ENCODE peak calls at places on chromosomes 3 and 15, in ten cellular contexts. V is B cell, E is fibroblast of lung, W is gastrocnemius medialis, F is upper lobe of left lung, Q is bronchial epithelial cell, R is body of pancreas, S is WTC11, K is GM13976, H is RWPE1. J is an unnamed sample.

GRCh38 chr3:16136042-16136441 is 38.4 kb upstream of the GALNT15 start:
- DNase-seq in F (no peak), R (no peak), K (no peak), W (no peak), V (no peak), H (no peak), E (peak), Q (no peak), S (no peak), J (no peak)

GRCh38 chr3:158465074-158465473 is 105.9 kb upstream of the MLF1 start:
- DNase-seq in F (no peak), S (no peak), W (no peak), R (no peak), Q (no peak), H (no peak), E (no peak), K (no peak), V (no peak), J (no peak)

GRCh38 chr3:175336406-175337133 is 477.4 kb downstream of the NAALADL2 start:
- DNase-seq in W (no peak), H (no peak), R (no peak), E (no peak), Q (peak), S (no peak), V (no peak), F (no peak), K (no peak), J (no peak)

GRCh38 chr3:197381371-197381770 is 83.0 kb upstream of the DLG1 start:
- DNase-seq in S (no peak), E (no peak), H (no peak), R (no peak), W (no peak), K (no peak), Q (no peak), V (no peak), F (no peak), J (no peak)

GRCh38 chr3:197487911-197488391 is 67.8 kb downstream of the BDH1 start:
- DNase-seq in S (no peak), F (no peak), Q (peak), W (peak), E (peak), H (peak), K (no peak), R (no peak), V (no peak), J (no peak)

GRCh38 chr3:42711491-42712343 is 9.1 kb upstream of the HHATL start:
- DNase-seq in V (no peak), K (no peak), S (peak), H (no peak), Q (no peak), E (no peak), R (no peak), W (no peak), F (peak), J (peak)

GRCh38 chr15:100043069-100043641 is 298.6 kb downstream of the ADAMTS17 start:
- DNase-seq in F (no peak), W (peak), E (peak), H (peak), Q (peak), S (no peak), K (no peak), R (peak), V (no peak), J (no peak)

GRCh38 chr15:23566070-23567050 is 886 bp downstream of the MKRN3 start:
- DNase-seq in W (no peak), S (no peak), Q (no peak), H (no peak), K (no peak), V (peak), F (no peak), R (no peak), E (peak), J (no peak)

GRCh38 chr3:117170112-117170511 is 460.5 kb downstream of the TUSC7 start:
- DNase-seq in S (no peak), Q (no peak), E (no peak), W (no peak), V (no peak), K (no peak), F (no peak), R (no peak), H (no peak), J (no peak)

GRCh38 chr15:43776718-43777292 is at the start of gene ELL3:
- DNase-seq in V (peak), Q (peak), R (peak), S (peak), F (peak), H (peak), E (peak), K (peak), W (peak), J (peak)

GRCh38 chr3:148379763-148380162 is 317.9 kb upstream of the AGTR1 start:
- DNase-seq in F (no peak), S (no peak), Q (peak), H (peak), R (no peak), W (no peak), V (no peak), K (peak), E (peak), J (no peak)

GRCh38 chr3:11494131-11494916 is 149.4 kb downstream of the VGLL4 start:
- DNase-seq in F (no peak), H (no peak), S (no peak), Q (no peak), R (no peak), V (no peak), E (no peak), K (no peak), W (no peak), J (no peak)

DNA sequence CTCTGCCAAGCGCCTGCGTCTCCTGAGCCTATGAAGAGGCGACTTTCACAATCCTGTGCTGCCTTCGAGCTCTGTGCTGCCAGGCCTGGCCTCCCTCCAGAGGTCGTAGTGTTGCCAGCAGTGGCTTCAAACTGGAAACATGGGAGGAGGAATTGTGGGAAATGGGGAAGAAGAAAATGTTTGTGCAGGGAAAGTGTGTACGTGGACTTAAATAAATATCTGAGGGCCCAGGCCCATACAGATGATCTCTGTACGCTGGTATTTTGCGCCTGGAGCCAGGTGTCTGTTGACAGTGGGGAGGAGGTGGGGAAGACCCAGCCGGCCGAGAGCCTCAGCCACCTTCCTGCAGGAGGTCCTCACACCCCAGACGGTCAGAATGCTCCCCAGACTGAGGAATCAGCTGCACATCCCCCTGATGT is 44.6 kb downstream of the ZBTB38 start:
- DNase-seq in F (peak), R (peak), W (peak), S (no peak), V (no peak), K (no peak), H (no peak), Q (peak), E (peak), J (no peak)
- TF ChIP-seq CTCF in F (no peak), R (peak), W (no peak), S (no peak), V (no peak), K (no peak), H (no peak), Q (peak), E (no peak), J (no peak)

GRCh38 chr3:80676869-80677268 is 909.1 kb upstream of the ROBO1 start:
- DNase-seq in Q (no peak), W (no peak), S (no peak), E (peak), H (no peak), F (no peak), R (no peak), V (no peak), K (no peak), J (no peak)
- TF ChIP-seq CTCF in Q (no peak), W (no peak), S (no peak), E (peak), H (no peak), F (no peak), R (no peak), V (no peak), K (no peak), J (no peak)

DNA sequence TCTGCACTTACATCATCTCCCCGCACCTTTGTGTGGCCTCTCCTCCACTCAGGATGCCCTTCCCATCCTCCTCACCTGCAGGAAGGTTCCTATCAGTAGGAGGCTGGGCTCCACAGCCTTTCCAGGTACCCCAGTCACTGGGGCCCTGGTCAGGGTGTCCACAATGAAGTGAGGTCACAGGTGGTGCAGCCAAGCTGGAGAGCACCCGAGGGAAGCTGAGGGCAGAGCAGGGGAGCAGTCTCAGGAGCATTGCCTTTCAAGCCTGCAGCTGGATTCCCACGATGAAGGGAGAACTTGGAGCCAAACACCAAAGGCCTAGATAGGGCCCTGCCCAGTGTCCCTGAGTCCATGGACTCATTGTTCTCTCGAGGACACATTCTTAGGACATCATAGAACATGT is 23.6 kb downstream of the MGLL start:
- DNase-seq in K (no peak), R (no peak), V (no peak), S (no peak), E (no peak), F (peak), W (no peak), Q (no peak), H (no peak), J (peak)
- TF ChIP-seq CTCF in K (no peak), R (no peak), V (no peak), S (no peak), E (no peak), F (no peak), W (no peak), Q (no peak), H (no peak), J (no peak)

GRCh38 chr3:120420855-120421570 is 29.8 kb downstream of the FSTL1 start:
- DNase-seq in V (no peak), Q (peak), W (no peak), S (no peak), H (no peak), E (peak), K (no peak), R (no peak), F (no peak), J (no peak)
- TF ChIP-seq CTCF in V (no peak), Q (peak), W (no peak), S (no peak), H (no peak), E (peak), K (no peak), R (peak), F (no peak), J (no peak)

DNA sequence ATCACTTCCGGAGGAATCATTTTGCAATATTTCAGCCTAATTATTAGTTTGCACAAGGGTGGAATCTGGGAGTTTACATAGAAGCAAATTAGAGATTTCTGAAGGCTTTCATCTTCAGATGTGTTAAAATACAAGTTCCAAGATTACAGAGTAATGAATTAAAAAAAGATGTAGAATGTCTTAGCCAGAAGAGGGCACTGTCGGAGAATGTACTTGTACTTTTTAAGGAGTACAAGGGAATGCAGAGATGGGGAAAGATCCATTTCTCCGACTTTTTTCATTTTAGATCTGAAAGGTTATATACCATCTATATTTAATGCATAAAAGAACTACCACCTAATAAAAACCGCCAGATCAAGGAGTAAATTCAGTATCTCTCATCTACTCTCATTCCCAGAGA is 43.1 kb upstream of the WDR5B start:
- DNase-seq in E (peak), F (no peak), Q (peak), S (no peak), H (peak), R (no peak), K (no peak), V (peak), W (no peak), J (no peak)
- TF ChIP-seq CTCF in E (peak), F (no peak), Q (peak), S (no peak), H (peak), R (peak), K (peak), V (peak), W (no peak), J (peak)

GRCh38 chr3:196163687-196164493 is 47.3 kb downstream of the ZDHHC19 start:
- DNase-seq in V (no peak), R (no peak), K (no peak), S (no peak), W (no peak), F (peak), H (no peak), Q (no peak), E (no peak), J (no peak)

GRCh38 chr3:196164576-196164975 is 46.6 kb downstream of the ZDHHC19 start:
- DNase-seq in S (no peak), R (no peak), K (no peak), V (no peak), H (no peak), F (no peak), Q (no peak), E (no peak), W (no peak), J (no peak)

GRCh38 chr3:196166741-196167140 is 44.5 kb downstream of the ZDHHC19 start:
- DNase-seq in F (no peak), Q (no peak), R (no peak), K (no peak), V (no peak), H (no peak), S (no peak), W (no peak), E (no peak), J (no peak)

GRCh38 chr3:196163212-196163611 is 48.0 kb downstream of the ZDHHC19 start:
- DNase-seq in W (no peak), E (no peak), S (no peak), R (no peak), H (no peak), F (no peak), V (no peak), K (no peak), Q (no peak), J (no peak)

GRCh38 chr3:196165850-196166249 is 45.4 kb downstream of the ZDHHC19 start:
- DNase-seq in K (no peak), V (no peak), W (no peak), Q (no peak), R (no peak), H (no peak), S (no peak), E (no peak), F (no peak), J (no peak)
- TF ChIP-seq CTCF in K (no peak), V (no peak), W (no peak), Q (no peak), R (no peak), H (no peak), S (no peak), E (no peak), F (no peak), J (no peak)

DNA sequence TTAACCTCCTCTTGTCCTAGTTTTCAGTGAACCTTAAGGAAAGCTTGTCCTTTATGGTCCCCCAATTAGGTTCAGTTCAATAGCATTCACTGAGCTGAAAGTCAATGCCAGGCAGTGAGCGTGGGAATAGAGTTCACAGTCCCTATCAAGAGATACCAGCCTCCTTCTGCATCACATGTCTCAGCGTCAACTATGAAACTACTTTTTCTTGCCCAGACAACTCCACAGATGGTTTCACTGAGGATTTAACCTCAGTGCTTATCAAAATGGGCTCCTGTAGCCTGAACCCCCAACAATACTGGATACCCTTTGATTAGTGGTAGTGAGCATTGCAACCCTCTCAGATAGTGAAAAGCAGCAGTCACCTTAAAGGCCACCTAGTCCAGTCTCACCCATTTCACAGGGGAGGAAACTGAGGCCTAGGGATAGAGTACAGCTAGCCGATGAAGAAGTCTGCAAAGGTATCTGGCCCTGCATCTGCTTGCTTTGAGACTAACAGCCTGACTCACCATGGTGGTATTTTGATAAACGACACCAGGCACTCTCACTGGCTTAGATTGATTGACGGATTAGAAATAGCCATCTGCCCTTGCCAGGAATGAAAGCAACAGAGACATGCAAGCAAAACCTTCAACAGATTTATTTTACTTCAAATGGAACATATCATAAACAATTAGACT is 1.6 kb upstream of the UBA3 start:
- DNase-seq in W (peak), F (no peak), E (no peak), V (no peak), S (no peak), H (peak), Q (peak), K (no peak), R (no peak), J (no peak)
- TF ChIP-seq CTCF in W (no peak), F (no peak), E (no peak), V (no peak), S (no peak), H (no peak), Q (no peak), K (no peak), R (no peak), J (no peak)

GRCh38 chr3:9792405-9793160 is at the start of the genes ARPC4 and TADA3:
- DNase-seq in Q (peak), K (peak), S (peak), W (peak), F (peak), R (peak), H (peak), V (peak), E (peak), J (peak)
- TF ChIP-seq CTCF in Q (no peak), K (no peak), S (no peak), W (peak), F (peak), R (peak), H (no peak), V (no peak), E (no peak), J (no peak)

GRCh38 chr3:66039590-66039887 is 821 bp upstream of the MAGI1 start:
- DNase-seq in V (no peak), H (no peak), W (no peak), Q (no peak), K (peak), E (no peak), S (peak), R (peak), F (peak), J (no peak)
- TF ChIP-seq CTCF in V (no peak), H (no peak), W (no peak), Q (no peak), K (no peak), E (no peak), S (no peak), R (no peak), F (no peak), J (no peak)

DNA sequence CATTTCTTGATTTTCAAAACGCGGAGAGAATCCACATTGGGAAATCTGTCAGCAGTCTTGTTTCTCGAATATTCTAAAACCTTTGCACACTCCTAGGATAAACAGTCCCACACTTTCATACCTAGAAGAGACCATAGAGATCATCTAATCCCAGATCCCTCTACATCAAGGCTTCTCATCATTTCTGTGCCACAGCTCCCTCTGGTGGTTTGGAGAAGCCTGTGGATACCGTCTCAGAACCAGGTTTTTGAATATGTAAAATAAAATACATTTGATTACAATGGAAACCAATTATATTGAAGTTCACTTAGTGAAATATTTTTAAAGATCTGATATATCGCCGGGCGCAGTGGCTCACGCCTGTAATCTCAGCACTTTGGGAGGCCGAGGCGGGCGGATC is 211.9 kb upstream of the GOLGA6L4 start:
- DNase-seq in S (peak), R (peak), V (no peak), K (peak), H (peak), E (peak), Q (peak), F (no peak), W (no peak), J (no peak)
- TF ChIP-seq CTCF in S (peak), R (peak), V (peak), K (peak), H (peak), E (peak), Q (peak), F (peak), W (peak), J (peak)